ENCODE peak calls at places on chromosomes 6 and 20, in five cellular contexts. One of them, this sample, is unnamed.

GRCh38 chr6:89612121-89612520 is 26.4 kb downstream of the LYRM2 start:
- DNase-seq in A549: no peak
- DNase-seq in GM12878: no peak
- DNase-seq in K562: no peak
- DNase-seq in HepG2: no peak
- DNase-seq in this sample: no peak

GRCh38 chr6:31738048-31738979 is 1.5 kb upstream of the MSH5 start:
- DNase-seq in K562: peak; percentile 72
- DNase-seq in HepG2: peak; percentile 97
- DNase-seq in GM12878: peak; percentile 75
- DNase-seq in A549: peak; percentile 81
- DNase-seq in this sample: no peak

GRCh38 chr20:55415567-55416142 is 589.7 kb downstream of the CBLN4 start:
- DNase-seq in GM12878: no peak
- DNase-seq in K562: no peak
- DNase-seq in A549: peak; percentile 13
- DNase-seq in HepG2: peak; percentile 21
- DNase-seq in this sample: no peak

GRCh38 chr20:37220796-37221195 is 40.8 kb downstream of the GHRH start:
- DNase-seq in A549: no peak
- DNase-seq in GM12878: no peak
- DNase-seq in HepG2: no peak
- DNase-seq in K562: no peak
- DNase-seq in this sample: no peak

GRCh38 chr6:37725967-37726366 is 28.3 kb upstream of the MDGA1 start:
- DNase-seq in GM12878: no peak
- DNase-seq in K562: no peak
- DNase-seq in A549: peak; percentile 65
- DNase-seq in HepG2: no peak
- DNase-seq in this sample: no peak

GRCh38 chr6:97668716-97669115 is 385.7 kb upstream of the MMS22L start:
- DNase-seq in GM12878: peak; percentile 12
- DNase-seq in K562: no peak
- DNase-seq in A549: no peak
- DNase-seq in HepG2: no peak
- DNase-seq in this sample: no peak

GRCh38 chr6:7532232-7532631 is 9.2 kb upstream of the DSP start:
- DNase-seq in A549: no peak
- DNase-seq in K562: no peak
- DNase-seq in HepG2: no peak
- DNase-seq in GM12878: no peak
- DNase-seq in this sample: no peak

GRCh38 chr6:111711476-111711875 is 105.8 kb upstream of the TRAF3IP2 start:
- DNase-seq in HepG2: no peak
- DNase-seq in A549: no peak
- DNase-seq in GM12878: no peak
- DNase-seq in K562: no peak
- DNase-seq in this sample: no peak

GRCh38 chr6:41663558-41663957 is 25.3 kb downstream of the MDFI start:
- DNase-seq in K562: no peak
- DNase-seq in GM12878: no peak
- DNase-seq in A549: no peak
- DNase-seq in HepG2: no peak
- DNase-seq in this sample: no peak

GRCh38 chr6:154615483-154616025 is 105.1 kb upstream of the CNKSR3 start:
- DNase-seq in GM12878: no peak
- DNase-seq in A549: peak; percentile 87
- DNase-seq in K562: peak; percentile 60
- DNase-seq in HepG2: peak; percentile 35
- DNase-seq in this sample: peak; percentile 80

GRCh38 chr6:156396791-156397418 is 380.3 kb upstream of the ARID1B start:
- DNase-seq in HepG2: no peak
- DNase-seq in GM12878: no peak
- DNase-seq in K562: no peak
- DNase-seq in A549: no peak
- DNase-seq in this sample: no peak

GRCh38 chr6:113476937-113477839 is 380.0 kb upstream of the MARCKS start:
- DNase-seq in GM12878: no peak
- DNase-seq in K562: no peak
- DNase-seq in HepG2: no peak
- DNase-seq in A549: no peak
- DNase-seq in this sample: no peak

GRCh38 chr6:170297577-170298330 is 6.9 kb upstream of the DLL1 start:
- DNase-seq in K562: no peak
- DNase-seq in A549: no peak
- DNase-seq in HepG2: no peak
- DNase-seq in GM12878: no peak
- DNase-seq in this sample: no peak

GRCh38 chr20:34427331-34427730 is 64.3 kb downstream of the ITCH start:
- DNase-seq in K562: no peak
- DNase-seq in A549: no peak
- DNase-seq in GM12878: no peak
- DNase-seq in HepG2: no peak
- DNase-seq in this sample: no peak

GRCh38 chr20:22582960-22583772 is 1.2 kb downstream of the FOXA2 start:
- DNase-seq in K562: no peak
- DNase-seq in GM12878: no peak
- DNase-seq in A549: peak; percentile 44
- DNase-seq in HepG2: peak; percentile 36
- DNase-seq in this sample: no peak

GRCh38 chr20:45254867-45255266 is 503 bp upstream of the SLPI start:
- DNase-seq in HepG2: peak; percentile 37
- DNase-seq in K562: no peak
- DNase-seq in A549: peak; percentile 39
- DNase-seq in GM12878: no peak
- DNase-seq in this sample: no peak

GRCh38 chr6:12601881-12602280 is 114.7 kb upstream of the PHACTR1 start:
- DNase-seq in HepG2: no peak
- DNase-seq in A549: no peak
- DNase-seq in GM12878: no peak
- DNase-seq in K562: no peak
- DNase-seq in this sample: no peak

GRCh38 chr20:7196481-7196880 is 429.0 kb downstream of the BMP2 start:
- DNase-seq in A549: no peak
- DNase-seq in HepG2: no peak
- DNase-seq in GM12878: no peak
- DNase-seq in K562: no peak
- DNase-seq in this sample: no peak

GRCh38 chr20:59033093-59033492 is 958 bp upstream of the ATP5F1E start:
- DNase-seq in HepG2: no peak
- DNase-seq in A549: no peak
- DNase-seq in K562: no peak
- DNase-seq in GM12878: no peak
- DNase-seq in this sample: no peak

GRCh38 chr20:38094373-38094775 is 60.8 kb downstream of the RPRD1B start:
- DNase-seq in HepG2: peak; percentile 52
- DNase-seq in A549: peak; percentile 57
- DNase-seq in K562: no peak
- DNase-seq in GM12878: peak; percentile 73
- DNase-seq in this sample: no peak

GRCh38 chr20:56460459-56460858 is 8.0 kb upstream of the RTF2 start:
- DNase-seq in A549: no peak
- DNase-seq in GM12878: no peak
- DNase-seq in HepG2: no peak
- DNase-seq in K562: no peak
- DNase-seq in this sample: no peak

GRCh38 chr6:13992417-13993055 is 67.8 kb downstream of the RNF182 start:
- DNase-seq in K562: peak; percentile 76
- DNase-seq in HepG2: no peak
- DNase-seq in A549: peak; percentile 52
- DNase-seq in GM12878: no peak
- DNase-seq in this sample: peak; percentile 41

GRCh38 chr20:1299522-1299921 is 29.4 kb downstream of the SDCBP2 start:
- DNase-seq in GM12878: no peak
- DNase-seq in HepG2: no peak
- DNase-seq in A549: peak; percentile 34
- DNase-seq in K562: peak; percentile 48
- DNase-seq in this sample: peak; percentile 37

GRCh38 chr6:26043389-26044139 is 43.7 kb upstream of the HFE start:
- DNase-seq in K562: peak; percentile 53
- DNase-seq in GM12878: peak; percentile 96
- DNase-seq in HepG2: peak; percentile 99
- DNase-seq in A549: peak; percentile 91
- DNase-seq in this sample: no peak

GRCh38 chr6:149545258-149545753 is 537 bp downstream of the PPIL4 start:
- DNase-seq in GM12878: no peak
- DNase-seq in A549: peak; percentile 42
- DNase-seq in K562: peak; percentile 50
- DNase-seq in HepG2: peak; percentile 75
- DNase-seq in this sample: no peak

GRCh38 chr6:146544783-146545182 is 1.1 kb downstream of the RAB32 start:
- DNase-seq in K562: no peak
- DNase-seq in GM12878: no peak
- DNase-seq in HepG2: no peak
- DNase-seq in A549: no peak
- DNase-seq in this sample: no peak

DNA sequence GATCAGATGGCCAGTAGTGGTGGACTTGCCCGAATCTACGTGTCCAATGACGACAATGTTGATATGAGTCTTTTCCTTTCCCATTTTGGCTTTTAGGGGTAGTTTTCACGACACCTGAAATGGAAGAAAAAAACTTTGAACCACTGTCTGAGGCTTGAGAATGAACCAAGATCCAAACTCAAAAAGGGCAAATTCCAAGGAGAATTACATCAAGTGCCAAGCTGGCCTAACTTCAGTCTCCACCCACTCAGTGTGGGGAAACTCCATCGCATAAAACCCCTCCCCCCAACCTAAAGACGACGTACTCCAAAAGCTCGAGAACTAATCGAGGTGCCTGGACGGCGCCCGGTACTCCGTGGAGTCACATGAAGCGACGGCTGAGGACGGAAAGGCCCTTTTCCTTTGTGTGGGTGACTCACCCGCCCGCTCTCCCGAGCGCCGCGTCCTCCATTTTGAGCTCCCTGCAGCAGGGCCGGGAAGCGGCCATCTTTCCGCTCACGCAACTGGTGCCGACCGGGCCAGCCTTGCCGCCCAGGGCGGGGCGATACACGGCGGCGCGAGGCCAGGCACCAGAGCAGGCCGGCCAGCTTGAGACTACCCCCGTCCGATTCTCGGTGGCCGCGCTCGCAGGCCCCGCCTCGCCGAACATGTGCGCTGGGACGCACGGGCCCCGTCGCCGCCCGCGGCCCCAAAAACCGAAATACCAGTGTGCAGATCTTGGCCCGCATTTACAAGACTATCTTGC is 717 bp downstream of the EEF1A1 start:
- DNase-seq in HepG2: peak; percentile 59
- DNase-seq in K562: peak; percentile 71
- DNase-seq in GM12878: no peak
- DNase-seq in A549: peak; percentile 72
- DNase-seq in this sample: no peak
- TF ChIP-seq POLR2A in HepG2: peak; percentile 77
- TF ChIP-seq POLR2A in K562: no peak
- TF ChIP-seq POLR2A in GM12878: peak; percentile 88
- TF ChIP-seq POLR2A in A549: peak; percentile 13
- TF ChIP-seq POLR2A in this sample: no peak

GRCh38 chr20:17734374-17734773 is 34.6 kb downstream of the BANF2 start:
- DNase-seq in K562: no peak
- DNase-seq in A549: no peak
- DNase-seq in HepG2: no peak
- DNase-seq in GM12878: no peak
- DNase-seq in this sample: no peak
- TF ChIP-seq REST in K562: no peak
- TF ChIP-seq REST in A549: no peak
- TF ChIP-seq REST in HepG2: no peak
- TF ChIP-seq REST in GM12878: no peak
- TF ChIP-seq REST in this sample: no peak

DNA sequence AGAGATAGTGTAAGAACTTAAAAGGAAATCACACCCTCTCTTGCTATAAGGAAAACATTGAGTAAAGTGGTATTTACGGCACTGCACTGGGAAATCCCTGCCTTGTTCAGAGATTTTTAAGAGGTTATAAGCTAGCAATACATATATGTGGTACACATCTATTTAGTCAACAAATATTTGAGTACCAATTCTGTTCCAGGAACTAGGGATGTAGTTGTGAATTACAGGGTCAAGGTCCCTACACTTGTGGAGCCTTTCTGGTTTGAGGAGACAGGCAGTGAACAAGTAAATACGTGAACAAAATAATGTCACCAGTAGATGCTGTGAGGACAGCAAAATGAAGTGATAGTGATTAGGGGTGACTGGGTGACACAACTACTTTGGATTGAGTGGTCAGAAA is 1.8 kb downstream of the TM9SF4 start:
- DNase-seq in GM12878: no peak
- DNase-seq in A549: no peak
- DNase-seq in K562: no peak
- DNase-seq in HepG2: peak; percentile 35
- DNase-seq in this sample: no peak
- TF ChIP-seq POLR2A in GM12878: no peak
- TF ChIP-seq POLR2A in A549: no peak
- TF ChIP-seq POLR2A in K562: no peak
- TF ChIP-seq POLR2A in HepG2: no peak
- TF ChIP-seq POLR2A in this sample: no peak

DNA sequence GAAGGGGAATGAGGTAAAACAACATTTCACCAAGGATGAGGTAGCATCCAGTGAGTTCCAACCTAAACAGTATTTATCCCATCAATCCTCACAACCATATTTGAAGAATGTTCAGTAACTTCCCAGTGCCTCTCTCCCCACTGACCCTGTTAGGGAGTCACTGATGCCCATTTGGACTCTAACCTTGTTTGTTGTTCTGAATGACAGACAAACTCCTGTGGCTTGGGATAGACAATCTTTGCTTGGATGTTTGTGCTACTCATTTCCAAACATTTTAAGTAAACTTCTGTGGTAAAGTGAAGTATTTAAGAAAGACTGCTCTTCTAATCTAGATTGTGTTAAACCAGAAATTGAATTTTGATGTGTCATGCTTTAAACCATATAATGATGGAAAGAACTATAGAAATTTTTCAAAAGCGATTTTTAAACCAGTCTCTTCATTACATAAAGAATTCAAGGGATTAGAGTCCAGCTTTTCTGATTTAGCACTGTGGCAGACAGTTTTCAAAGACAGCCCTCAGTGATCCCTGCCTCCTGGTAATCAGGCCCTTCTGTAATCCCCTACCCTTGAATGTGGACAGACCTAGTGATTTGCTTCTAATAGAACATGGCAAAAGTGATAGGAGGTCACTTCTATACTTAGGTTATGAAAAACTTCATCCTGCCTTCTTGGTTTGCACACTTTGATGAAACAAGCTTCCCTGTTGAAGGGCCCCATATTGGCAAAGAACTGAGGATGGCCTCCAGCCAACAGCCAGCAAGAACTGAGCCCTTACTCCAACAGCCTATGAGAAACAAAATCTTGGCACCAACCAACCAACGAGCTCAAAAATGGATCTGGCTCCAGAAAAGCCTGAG is 191.6 kb downstream of the DST start:
- DNase-seq in HepG2: peak; percentile 55
- DNase-seq in K562: no peak
- DNase-seq in A549: no peak
- DNase-seq in GM12878: no peak
- DNase-seq in this sample: no peak
- TF ChIP-seq REST in HepG2: no peak
- TF ChIP-seq REST in K562: no peak
- TF ChIP-seq REST in A549: no peak
- TF ChIP-seq REST in GM12878: no peak
- TF ChIP-seq REST in this sample: no peak